ENCODE peak calls at places on chromosomes 5 and 9, in seven cellular contexts. N is effector memory CD4-positive, alpha-beta T cell; U is GM23248; Y is GM12865; M is SJSA1; H is astrocyte of the spinal cord; E is endodermal cell. L is an unnamed sample.

GRCh38 chr5:149464796-149465489 is 85.9 kb upstream of the IL17B start:
- DNase-seq in E (no peak), M (no peak), H (peak; percentile 66), N (no peak), Y (no peak), U (peak; percentile 83), L (peak; percentile 37)

GRCh38 chr5:124746252-124746915 is at the start of gene ZNF608:
- DNase-seq in N (no peak), E (peak; percentile 78), U (peak; percentile 78), H (peak; percentile 91), Y (peak; percentile 36), M (peak; percentile 68), L (no peak)

GRCh38 chr5:146409081-146409671 is 38.0 kb upstream of the TCERG1 start:
- DNase-seq in Y (no peak), M (peak; percentile 57), E (no peak), U (peak; percentile 59), N (no peak), H (peak; percentile 73), L (no peak)

GRCh38 chr5:150419630-150420270 is 7.0 kb upstream of the CD74 start:
- DNase-seq in E (peak; percentile 41), U (no peak), M (no peak), Y (no peak), N (no peak), H (no peak), L (no peak)

GRCh38 chr9:42386477-42386876 is 203.0 kb downstream of the SPATA31A6 start:
- DNase-seq in M (no peak), U (no peak), N (no peak), H (no peak), E (no peak), Y (no peak), L (no peak)

GRCh38 chr9:33817327-33818166 is 587 bp downstream of the UBE2R2 start:
- DNase-seq in M (peak; percentile 68), E (peak; percentile 90), Y (peak; percentile 81), U (peak; percentile 89), N (peak; percentile 42), H (peak; percentile 70), L (peak; percentile 59)

GRCh38 chr9:37914154-37914551 is 10.2 kb upstream of the SLC25A51 start:
- DNase-seq in N (no peak), M (no peak), Y (no peak), E (no peak), U (no peak), H (no peak), L (no peak)

GRCh38 chr5:42993516-42994284 is 46.4 kb downstream of the ANXA2R start:
- DNase-seq in H (peak; percentile 89), U (peak; percentile 48), N (peak; percentile 62), Y (peak; percentile 72), E (no peak), M (no peak), L (no peak)

GRCh38 chr9:110744753-110745522 is 76.3 kb downstream of the MUSK start:
- DNase-seq in H (peak; percentile 98), M (peak; percentile 70), N (no peak), U (peak; percentile 97), E (peak; percentile 57), Y (no peak), L (peak; percentile 24)

GRCh38 chr5:74651710-74652109 is 11.2 kb upstream of the ENC1 start:
- DNase-seq in Y (no peak), H (no peak), M (no peak), U (no peak), E (no peak), N (no peak), L (no peak)

GRCh38 chr5:180343110-180343845 is 9.9 kb downstream of the GFPT2 start:
- DNase-seq in Y (no peak), N (no peak), U (peak; percentile 90), E (peak; percentile 78), H (peak; percentile 92), M (peak; percentile 78), L (no peak)

GRCh38 chr9:131304676-131305366 is 15.3 kb downstream of the PLPP7 start:
- DNase-seq in M (no peak), Y (no peak), N (no peak), E (no peak), U (no peak), H (no peak), L (no peak)

GRCh38 chr9:33202552-33203300 is 35.6 kb upstream of the B4GALT1 start:
- DNase-seq in E (no peak), N (no peak), Y (peak; percentile 87), M (no peak), U (peak; percentile 47), H (peak; percentile 71), L (peak; percentile 41)

GRCh38 chr5:36462295-36463021 is 143.9 kb upstream of the SLC1A3 start:
- DNase-seq in E (no peak), Y (no peak), H (peak; percentile 30), N (no peak), M (no peak), U (peak; percentile 23), L (no peak)

GRCh38 chr5:131413605-131414559 is 150.0 kb downstream of the CDC42SE2 start:
- DNase-seq in M (no peak), H (no peak), E (no peak), N (no peak), Y (peak; percentile 78), U (no peak), L (no peak)

GRCh38 chr9:86368871-86369521 is 14.8 kb upstream of the TUT7 start:
- DNase-seq in H (peak; percentile 54), Y (no peak), U (peak; percentile 88), N (no peak), E (no peak), M (no peak), L (no peak)

GRCh38 chr5:177233206-177233605 is 70.3 kb downstream of the RAB24 start:
- DNase-seq in H (no peak), U (peak; percentile 77), M (no peak), Y (no peak), N (no peak), E (no peak), L (no peak)

GRCh38 chr5:168002116-168002515 is 289.3 kb upstream of the WWC1 start:
- DNase-seq in U (no peak), H (no peak), Y (no peak), M (no peak), N (no peak), E (no peak), L (no peak)

GRCh38 chr9:97382099-97382718 is 29.7 kb upstream of the TDRD7 start:
- DNase-seq in N (no peak), E (no peak), Y (no peak), H (no peak), M (no peak), U (no peak), L (no peak)

GRCh38 chr9:24939099-24939850 is 393.6 kb upstream of the IZUMO3 start:
- DNase-seq in M (no peak), Y (no peak), N (no peak), H (no peak), E (peak; percentile 46), U (no peak), L (no peak)

GRCh38 chr5:102778478-102778877 is 23.4 kb downstream of the PAM start:
- DNase-seq in N (no peak), U (peak; percentile 88), E (no peak), H (peak; percentile 87), M (no peak), Y (no peak), L (no peak)

GRCh38 chr9:34646211-34647083 is at the start of gene GALT:
- DNase-seq in E (peak; percentile 99), U (peak; percentile 89), N (peak; percentile 97), M (peak; percentile 87), H (peak; percentile 84), Y (peak; percentile 95), L (peak; percentile 97)

DNA sequence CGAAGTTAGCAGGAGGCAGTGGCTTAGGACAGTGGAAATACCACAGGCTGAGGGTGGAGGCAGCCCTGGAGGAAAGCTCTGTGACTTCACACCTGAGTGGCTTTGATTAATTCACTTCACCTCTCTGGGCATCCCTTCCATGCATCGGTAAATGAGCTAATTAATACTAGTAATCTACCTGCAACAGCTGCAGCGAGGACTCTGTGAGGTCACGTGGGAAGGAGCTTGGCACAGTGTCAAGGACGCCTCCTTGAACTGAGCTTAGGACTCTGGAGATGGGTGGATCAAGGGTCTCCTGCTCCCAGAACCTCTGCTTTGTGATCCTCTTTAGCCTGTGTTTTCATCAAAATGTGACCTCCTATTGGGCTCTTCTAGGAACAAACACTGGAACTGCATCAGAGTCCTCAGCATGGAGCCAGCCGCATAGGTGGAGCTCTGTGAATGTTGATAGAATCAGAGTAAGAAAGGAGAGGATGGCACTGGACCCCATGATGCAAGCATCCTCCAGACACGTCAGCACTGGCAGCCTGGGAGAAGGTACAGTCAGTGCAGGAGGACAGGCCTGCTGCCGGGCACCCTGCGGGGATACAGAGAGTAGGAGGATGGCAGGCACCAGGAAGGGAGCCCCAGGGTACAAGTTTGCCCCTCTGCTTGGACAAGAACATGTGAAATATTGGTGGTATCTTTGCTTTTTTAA is 952 bp upstream of the ANGPTL2 start:
- DNase-seq in U (no peak), M (no peak), E (no peak), Y (no peak), H (no peak), N (no peak), L (no peak)
- H3K4me3 ChIP-seq in U (peak overlapping the region; percentile 76), M (peak overlapping the region; percentile 39), E (no peak overlapping the region), Y (no peak overlapping the region), H (peak overlapping the region; percentile 3), N (no peak overlapping the region), L (peak overlapping the region; percentile 91)

GRCh38 chr5:174108765-174109164 is 63.3 kb downstream of the NSG2 start:
- DNase-seq in N (no peak), Y (no peak), H (no peak), M (no peak), E (no peak), U (no peak), L (no peak)
- H3K4me3 ChIP-seq in N (no peak overlapping the region), Y (no peak overlapping the region), H (no peak overlapping the region), M (no peak overlapping the region), E (no peak overlapping the region), U (no peak overlapping the region), L (no peak overlapping the region)

DNA sequence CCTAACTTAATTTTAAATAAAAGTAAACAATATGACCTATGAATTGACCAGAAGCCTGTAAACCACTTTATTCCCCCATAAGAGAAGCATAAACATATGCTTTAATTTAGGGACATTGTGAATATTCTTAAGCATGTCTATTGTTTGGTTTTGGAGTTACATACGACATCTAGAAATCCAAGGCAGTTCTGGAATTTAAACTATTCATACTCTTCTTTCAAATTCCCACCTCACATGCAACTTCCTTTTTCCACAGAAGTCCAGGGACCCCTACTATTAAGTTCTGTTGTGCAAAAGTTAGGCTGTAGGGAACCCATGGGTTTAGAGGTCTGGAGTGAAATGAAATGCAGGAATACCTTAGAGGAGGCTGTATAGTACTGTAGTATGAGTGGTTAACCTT is 2.1 kb downstream of the RIC1 start:
- DNase-seq in Y (no peak), H (no peak), M (no peak), E (no peak), U (peak; percentile 9), N (no peak), L (no peak)
- H3K4me3 ChIP-seq in Y (peak overlapping the region; percentile 99), H (peak overlapping the region; percentile 23), M (peak overlapping the region; percentile 90), E (peak overlapping the region; percentile 95), U (peak overlapping the region; percentile 92), N (no peak overlapping the region), L (peak overlapping the region; percentile 95)

DNA sequence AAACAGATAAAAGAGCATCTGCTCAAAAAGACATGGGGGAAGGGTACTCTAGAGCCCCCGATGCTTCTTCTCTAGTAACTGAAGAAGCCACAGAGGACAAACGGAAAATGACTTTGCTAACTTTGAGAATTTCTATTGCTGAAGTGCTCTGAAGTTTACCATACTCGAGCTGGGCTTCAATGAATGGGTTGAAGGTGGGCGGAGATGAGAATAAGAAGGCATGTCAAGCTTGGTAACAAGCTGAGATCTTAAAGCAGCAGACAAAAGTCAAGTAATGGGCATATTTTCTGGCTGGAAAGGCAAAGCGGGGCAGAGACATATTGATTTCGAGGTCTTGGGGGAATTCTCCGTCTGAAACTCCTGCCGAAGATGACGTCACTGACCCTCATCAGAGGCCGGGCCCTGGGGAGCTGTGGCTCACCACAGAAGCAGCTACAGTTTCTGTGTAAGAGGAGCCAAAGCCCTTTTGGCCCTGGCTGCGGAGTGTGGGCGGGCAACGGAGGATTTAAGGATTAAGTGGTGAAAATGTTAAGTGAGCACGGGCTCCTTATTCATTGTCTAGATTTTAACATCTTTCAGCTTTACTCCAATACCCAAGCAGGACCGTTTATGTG is 115.8 kb upstream of the SLIT3 start:
- DNase-seq in N (no peak), E (peak; percentile 61), M (peak; percentile 85), U (peak; percentile 100), H (peak; percentile 66), Y (peak; percentile 85), L (peak; percentile 66)
- H3K4me3 ChIP-seq in N (no peak overlapping the region), E (no peak overlapping the region), M (no peak overlapping the region), U (peak overlapping the region; percentile 47), H (no peak overlapping the region), Y (no peak overlapping the region), L (no peak overlapping the region)

L was measured in psoas muscle.